ENCODE peak calls at places on chromosomes 12 and 14, in six cellular contexts. R is hepatocyte; S is HuH-7.5; C is ACHN; P is activated T-cell treated with anti-CD3 and anti-CD28 coated beads, Interleukin-2, amount 50 U/mL, for 1 hour; A is AG09319. X is an unnamed sample.

GRCh38 chr12:108307006-108307405 is 32.1 kb downstream of the CMKLR1 start:
- DNase-seq in R (no peak), S (no peak), C (peak; percentile 89), P (no peak), A (peak; percentile 60), X (no peak)

GRCh38 chr12:69509308-69509736 is 39.1 kb downstream of the FRS2 start:
- DNase-seq in R (no peak), S (no peak), C (no peak), P (no peak), A (no peak), X (no peak)

GRCh38 chr12:109743076-109743910 is 29.7 kb downstream of the FAM222A start:
- DNase-seq in R (no peak), S (no peak), C (no peak), P (no peak), A (no peak), X (no peak)

GRCh38 chr14:37819155-37820015 is 224.0 kb downstream of the TTC6 start:
- DNase-seq in R (no peak), S (no peak), C (peak; percentile 26), P (no peak), A (peak; percentile 1), X (no peak)

GRCh38 chr14:73825551-73826188 is 26.0 kb upstream of the PTGR2 start:
- DNase-seq in R (peak; percentile 93), S (peak; percentile 84), C (peak; percentile 83), P (peak; percentile 78), A (peak; percentile 67), X (peak; percentile 89)

GRCh38 chr12:101828463-101829196 is 2.1 kb downstream of the GNPTAB start:
- DNase-seq in R (no peak), S (no peak), C (no peak), P (no peak), A (no peak), X (no peak)

GRCh38 chr12:115093261-115093660 is 409.3 kb upstream of the TBX3 start:
- DNase-seq in R (no peak), S (no peak), C (no peak), P (no peak), A (no peak), X (no peak)

GRCh38 chr12:38904932-38905479 is 385 bp downstream of the CPNE8 start:
- DNase-seq in R (peak; percentile 77), S (peak; percentile 39), C (peak; percentile 97), P (peak; percentile 24), A (peak; percentile 51), X (peak; percentile 36)

GRCh38 chr14:68978550-68978911 is 571 bp downstream of the ACTN1 start:
- DNase-seq in R (peak; percentile 82), S (peak; percentile 46), C (peak; percentile 33), P (peak; percentile 50), A (no peak), X (peak; percentile 25)

GRCh38 chr12:106110626-106111300 is 28.0 kb downstream of the NUAK1 start:
- DNase-seq in R (no peak), S (no peak), C (no peak), P (no peak), A (no peak), X (no peak)

GRCh38 chr14:44963775-44964380 is 1.9 kb downstream of the TOGARAM1 start:
- DNase-seq in R (no peak), S (no peak), C (peak; percentile 17), P (no peak), A (no peak), X (peak; percentile 10)

GRCh38 chr12:71981149-71981548 is 42.5 kb downstream of the TPH2 start:
- DNase-seq in R (peak; percentile 23), S (no peak), C (no peak), P (no peak), A (no peak), X (no peak)

GRCh38 chr12:64824130-64824499 is 332 bp upstream of the TBC1D30 start:
- DNase-seq in R (no peak), S (no peak), C (no peak), P (no peak), A (no peak), X (no peak)

GRCh38 chr14:56216631-56217379 is 98.6 kb downstream of the PELI2 start:
- DNase-seq in R (peak; percentile 38), S (no peak), C (no peak), P (no peak), A (no peak), X (no peak)

GRCh38 chr12:31773867-31774266 is 45.0 kb upstream of the AMN1 start:
- DNase-seq in R (peak; percentile 59), S (peak; percentile 53), C (no peak), P (no peak), A (no peak), X (no peak)

GRCh38 chr14:20820063-20820904 is 17.6 kb upstream of the RNASE1 start:
- DNase-seq in R (no peak), S (no peak), C (no peak), P (no peak), A (no peak), X (peak; percentile 64)

GRCh38 chr14:50055461-50056228 is 60.7 kb downstream of the VCPKMT start:
- DNase-seq in R (no peak), S (no peak), C (no peak), P (no peak), A (no peak), X (no peak)

GRCh38 chr12:86698581-86698980 is 442.4 kb upstream of the MGAT4C start:
- DNase-seq in R (no peak), S (no peak), C (no peak), P (no peak), A (peak; percentile 59), X (no peak)

GRCh38 chr14:78127233-78127632 is 42.9 kb upstream of the NRXN3 start:
- DNase-seq in R (no peak), S (no peak), C (no peak), P (no peak), A (no peak), X (no peak)

GRCh38 chr14:32565256-32565655 is 236.2 kb downstream of the AKAP6 start:
- DNase-seq in R (no peak), S (no peak), C (no peak), P (no peak), A (no peak), X (no peak)

GRCh38 chr14:95273041-95273978 is 46.4 kb downstream of the CLMN start:
- DNase-seq in R (peak; percentile 80), S (no peak), C (no peak), P (no peak), A (no peak), X (peak; percentile 97)

GRCh38 chr12:6494968-6495367 is 1.1 kb downstream of the NCAPD2 start:
- DNase-seq in R (no peak), S (no peak), C (no peak), P (no peak), A (no peak), X (no peak)

GRCh38 chr12:131833896-131834641 is 5.9 kb downstream of the MMP17 start:
- DNase-seq in R (peak; percentile 10), S (no peak), C (peak; percentile 55), P (no peak), A (no peak), X (no peak)

GRCh38 chr12:25051583-25052190 is 102.8 kb upstream of the BCAT1 start:
- DNase-seq in R (no peak), S (no peak), C (no peak), P (peak; percentile 45), A (no peak), X (peak; percentile 33)

GRCh38 chr12:112682586-112682985 is 109.0 kb upstream of the RPH3A start:
- DNase-seq in R (no peak), S (no peak), C (no peak), P (no peak), A (no peak), X (no peak)

GRCh38 chr14:92316937-92317336 is 6.0 kb upstream of the SLC24A4 start:
- DNase-seq in R (no peak), S (no peak), C (no peak), P (no peak), A (no peak), X (no peak)